ENCODE peak calls at places on chromosomes 11 and 22, in five cellular contexts. N is NCI-H446 treated with DMSO at 0.1 percent for 48 hours, R is M059J, W is NAMALWA, Q is mesendoderm. E is an unnamed sample.

GRCh38 chr22:37445501-37445900 is 18.2 kb upstream of the ELFN2 start:
- DNase-seq in N (no peak), Q (no peak), R (no peak), W (no peak), E (no peak)

GRCh38 chr22:50031189-50032091 is 18.9 kb upstream of the IL17REL start:
- DNase-seq in W (no peak), N (no peak), R (no peak), Q (no peak), E (no peak)

GRCh38 chr11:59822989-59823566 is 12.5 kb upstream of the MRPL16 start:
- DNase-seq in Q (peak), N (peak), W (peak), R (peak), E (peak)

GRCh38 chr11:132126973-132127900 is 756.8 kb downstream of the NTM start:
- DNase-seq in N (no peak), R (peak), W (no peak), Q (peak), E (peak)

GRCh38 chr11:89181111-89181510 is 3.4 kb downstream of the TYR start:
- DNase-seq in R (no peak), W (no peak), N (no peak), Q (no peak), E (no peak)

GRCh38 chr11:117684731-117685130 is 112.3 kb downstream of the DSCAML1 start:
- DNase-seq in R (no peak), Q (no peak), N (peak), W (no peak), E (no peak)

GRCh38 chr11:70506986-70507385 is 108.7 kb downstream of the CTTN start:
- DNase-seq in R (no peak), W (no peak), Q (no peak), N (no peak), E (no peak)

GRCh38 chr11:123741159-123741951 is at the start of gene ZNF202:
- DNase-seq in W (peak), N (peak), R (peak), Q (peak), E (peak)

GRCh38 chr22:39592104-39593060 is 21.8 kb downstream of the CACNA1I start:
- DNase-seq in W (no peak), R (peak), N (peak), Q (peak), E (no peak)

GRCh38 chr11:16925495-16926065 is 88.6 kb downstream of the PLEKHA7 start:
- DNase-seq in Q (peak), N (no peak), R (peak), W (no peak), E (peak)

GRCh38 chr11:35182317-35182939 is 43.5 kb downstream of the CD44 start:
- DNase-seq in N (no peak), Q (no peak), W (no peak), R (no peak), E (no peak)

GRCh38 chr22:46120420-46120737 is 29.9 kb upstream of the PPARA start:
- DNase-seq in N (no peak), Q (no peak), W (no peak), R (no peak), E (no peak)

GRCh38 chr11:126415128-126415527 is 59.6 kb downstream of the ST3GAL4 start:
- DNase-seq in R (no peak), Q (no peak), N (no peak), W (no peak), E (no peak)

GRCh38 chr22:19959043-19959586 is 17.5 kb upstream of the TXNRD2 start:
- DNase-seq in Q (peak), W (no peak), R (no peak), N (no peak), E (no peak)

GRCh38 chr11:605286-606129 is 10.2 kb downstream of the IRF7 start:
- DNase-seq in N (no peak), R (no peak), Q (no peak), W (no peak), E (no peak)

GRCh38 chr22:27185099-27185709 is 527.8 kb downstream of the MIAT start:
- DNase-seq in N (no peak), Q (no peak), W (no peak), R (no peak), E (no peak)

GRCh38 chr22:19508024-19508776 is 16.0 kb downstream of the CLDN5 start:
- DNase-seq in Q (no peak), R (no peak), N (no peak), W (no peak), E (no peak)

GRCh38 chr11:24043842-24044241 is 453.0 kb upstream of the LUZP2 start:
- DNase-seq in W (no peak), N (no peak), Q (no peak), R (no peak), E (no peak)

GRCh38 chr11:92594251-92594650 is 369.6 kb downstream of the FAT3 start:
- DNase-seq in N (no peak), Q (no peak), W (no peak), R (no peak), E (no peak)

GRCh38 chr11:5449023-5449422 is at the start of gene OR51I2:
- DNase-seq in W (no peak), N (no peak), R (no peak), Q (no peak), E (no peak)

GRCh38 chr11:114082767-114083181 is 23.3 kb downstream of the ZBTB16 start:
- DNase-seq in W (no peak), R (no peak), N (no peak), Q (no peak), E (no peak)

GRCh38 chr11:75534291-75535038 is 8.7 kb upstream of the GDPD5 start:
- DNase-seq in N (no peak), Q (no peak), R (no peak), W (no peak), E (no peak)

GRCh38 chr22:23315341-23315917 is 135.1 kb downstream of the BCR start:
- DNase-seq in W (peak), Q (peak), R (peak), N (no peak), E (peak)

GRCh38 chr11:70542811-70543210 is 144.5 kb downstream of the CTTN start:
- DNase-seq in W (no peak), R (no peak), Q (no peak), N (no peak), E (no peak)

GRCh38 chr11:20634044-20634443 is 34.6 kb downstream of the SLC6A5 start:
- DNase-seq in R (no peak), Q (peak), W (no peak), N (no peak), E (peak)